ENCODE peak calls at places on chromosomes 2 and 18, in seven cellular contexts. One of them, this sample, is unnamed.

GRCh38 chr2:26940001-26940400 is 30.4 kb upstream of the MAPRE3 start:
- DNase-seq in caudate nucleus: no peak
- DNase-seq in progenitor cell of endocrine pancreas: no peak
- DNase-seq in amniotic stem cell: no peak
- DNase-seq in SK-N-SH: no peak
- DNase-seq in fibroblast of the aortic adventitia: no peak
- DNase-seq in activated CD4-positive, alpha-beta T cell treated with anti-CD3 and anti-CD28 coated beads for 24 hours: no peak
- DNase-seq in this sample: no peak

GRCh38 chr2:43343573-43344304 is 117.3 kb upstream of the ZFP36L2 start:
- DNase-seq in amniotic stem cell: peak
- DNase-seq in fibroblast of the aortic adventitia: peak
- DNase-seq in activated CD4-positive, alpha-beta T cell treated with anti-CD3 and anti-CD28 coated beads for 24 hours: no peak
- DNase-seq in SK-N-SH: no peak
- DNase-seq in progenitor cell of endocrine pancreas: no peak
- DNase-seq in caudate nucleus: no peak
- DNase-seq in this sample: no peak

GRCh38 chr2:54673501-54673998 is 49.9 kb upstream of the EML6 start:
- DNase-seq in SK-N-SH: no peak
- DNase-seq in amniotic stem cell: no peak
- DNase-seq in caudate nucleus: no peak
- DNase-seq in activated CD4-positive, alpha-beta T cell treated with anti-CD3 and anti-CD28 coated beads for 24 hours: no peak
- DNase-seq in progenitor cell of endocrine pancreas: no peak
- DNase-seq in fibroblast of the aortic adventitia: peak
- DNase-seq in this sample: peak

GRCh38 chr18:76231402-76231801 is 263.6 kb downstream of the ZNF516 start:
- DNase-seq in progenitor cell of endocrine pancreas: no peak
- DNase-seq in amniotic stem cell: no peak
- DNase-seq in caudate nucleus: no peak
- DNase-seq in SK-N-SH: no peak
- DNase-seq in fibroblast of the aortic adventitia: no peak
- DNase-seq in activated CD4-positive, alpha-beta T cell treated with anti-CD3 and anti-CD28 coated beads for 24 hours: no peak
- DNase-seq in this sample: no peak

GRCh38 chr18:48514786-48515185 is 24.0 kb upstream of the CTIF start:
- DNase-seq in caudate nucleus: peak
- DNase-seq in SK-N-SH: no peak
- DNase-seq in activated CD4-positive, alpha-beta T cell treated with anti-CD3 and anti-CD28 coated beads for 24 hours: no peak
- DNase-seq in amniotic stem cell: no peak
- DNase-seq in progenitor cell of endocrine pancreas: no peak
- DNase-seq in fibroblast of the aortic adventitia: no peak
- DNase-seq in this sample: no peak

GRCh38 chr2:217277646-217278048 is 417.8 kb upstream of the TNP1 start:
- DNase-seq in SK-N-SH: no peak
- DNase-seq in fibroblast of the aortic adventitia: peak
- DNase-seq in progenitor cell of endocrine pancreas: no peak
- DNase-seq in caudate nucleus: peak
- DNase-seq in amniotic stem cell: peak
- DNase-seq in activated CD4-positive, alpha-beta T cell treated with anti-CD3 and anti-CD28 coated beads for 24 hours: no peak
- DNase-seq in this sample: no peak

GRCh38 chr2:235449568-235449967 is 44.3 kb upstream of the AGAP1 start:
- DNase-seq in SK-N-SH: no peak
- DNase-seq in amniotic stem cell: no peak
- DNase-seq in fibroblast of the aortic adventitia: no peak
- DNase-seq in activated CD4-positive, alpha-beta T cell treated with anti-CD3 and anti-CD28 coated beads for 24 hours: no peak
- DNase-seq in progenitor cell of endocrine pancreas: no peak
- DNase-seq in caudate nucleus: no peak
- DNase-seq in this sample: no peak

GRCh38 chr2:42880738-42881525 is 88.5 kb upstream of the HAAO start:
- DNase-seq in SK-N-SH: no peak
- DNase-seq in activated CD4-positive, alpha-beta T cell treated with anti-CD3 and anti-CD28 coated beads for 24 hours: no peak
- DNase-seq in caudate nucleus: no peak
- DNase-seq in progenitor cell of endocrine pancreas: no peak
- DNase-seq in fibroblast of the aortic adventitia: no peak
- DNase-seq in amniotic stem cell: no peak
- DNase-seq in this sample: no peak

GRCh38 chr2:62706721-62707516 is 1.4 kb downstream of the EHBP1 start:
- DNase-seq in activated CD4-positive, alpha-beta T cell treated with anti-CD3 and anti-CD28 coated beads for 24 hours: no peak
- DNase-seq in fibroblast of the aortic adventitia: peak
- DNase-seq in SK-N-SH: no peak
- DNase-seq in caudate nucleus: no peak
- DNase-seq in progenitor cell of endocrine pancreas: no peak
- DNase-seq in amniotic stem cell: no peak
- DNase-seq in this sample: no peak

GRCh38 chr2:138066139-138066806 is 102.0 kb downstream of the HNMT start:
- DNase-seq in SK-N-SH: no peak
- DNase-seq in progenitor cell of endocrine pancreas: no peak
- DNase-seq in caudate nucleus: no peak
- DNase-seq in fibroblast of the aortic adventitia: no peak
- DNase-seq in amniotic stem cell: no peak
- DNase-seq in activated CD4-positive, alpha-beta T cell treated with anti-CD3 and anti-CD28 coated beads for 24 hours: no peak
- DNase-seq in this sample: no peak

GRCh38 chr18:21486905-21487437 is 113.5 kb downstream of the ESCO1 start:
- DNase-seq in amniotic stem cell: no peak
- DNase-seq in progenitor cell of endocrine pancreas: no peak
- DNase-seq in activated CD4-positive, alpha-beta T cell treated with anti-CD3 and anti-CD28 coated beads for 24 hours: no peak
- DNase-seq in fibroblast of the aortic adventitia: no peak
- DNase-seq in SK-N-SH: no peak
- DNase-seq in caudate nucleus: no peak
- DNase-seq in this sample: no peak

GRCh38 chr2:128607981-128608506 is 289.4 kb upstream of the HS6ST1 start:
- DNase-seq in amniotic stem cell: no peak
- DNase-seq in caudate nucleus: peak
- DNase-seq in fibroblast of the aortic adventitia: no peak
- DNase-seq in activated CD4-positive, alpha-beta T cell treated with anti-CD3 and anti-CD28 coated beads for 24 hours: no peak
- DNase-seq in SK-N-SH: peak
- DNase-seq in progenitor cell of endocrine pancreas: no peak
- DNase-seq in this sample: no peak

GRCh38 chr2:197969391-197969893 is 165.0 kb downstream of the PLCL1 start:
- DNase-seq in activated CD4-positive, alpha-beta T cell treated with anti-CD3 and anti-CD28 coated beads for 24 hours: no peak
- DNase-seq in caudate nucleus: no peak
- DNase-seq in amniotic stem cell: no peak
- DNase-seq in fibroblast of the aortic adventitia: peak
- DNase-seq in progenitor cell of endocrine pancreas: no peak
- DNase-seq in SK-N-SH: no peak
- DNase-seq in this sample: no peak

GRCh38 chr2:157835425-157835824 is 40.7 kb downstream of the ACVR1 start:
- DNase-seq in SK-N-SH: no peak
- DNase-seq in amniotic stem cell: no peak
- DNase-seq in progenitor cell of endocrine pancreas: no peak
- DNase-seq in fibroblast of the aortic adventitia: no peak
- DNase-seq in caudate nucleus: no peak
- DNase-seq in activated CD4-positive, alpha-beta T cell treated with anti-CD3 and anti-CD28 coated beads for 24 hours: no peak
- DNase-seq in this sample: no peak

GRCh38 chr2:236298924-236299475 is 34.8 kb upstream of the ASB18 start:
- DNase-seq in caudate nucleus: peak
- DNase-seq in SK-N-SH: no peak
- DNase-seq in progenitor cell of endocrine pancreas: no peak
- DNase-seq in activated CD4-positive, alpha-beta T cell treated with anti-CD3 and anti-CD28 coated beads for 24 hours: no peak
- DNase-seq in amniotic stem cell: no peak
- DNase-seq in fibroblast of the aortic adventitia: no peak
- DNase-seq in this sample: no peak

GRCh38 chr18:9737814-9738160 is 29.7 kb downstream of the RAB31 start:
- DNase-seq in amniotic stem cell: no peak
- DNase-seq in activated CD4-positive, alpha-beta T cell treated with anti-CD3 and anti-CD28 coated beads for 24 hours: no peak
- DNase-seq in SK-N-SH: peak
- DNase-seq in progenitor cell of endocrine pancreas: no peak
- DNase-seq in fibroblast of the aortic adventitia: no peak
- DNase-seq in caudate nucleus: peak
- DNase-seq in this sample: no peak

GRCh38 chr18:42781298-42781815 is 334.1 kb downstream of the RIT2 start:
- DNase-seq in caudate nucleus: no peak
- DNase-seq in activated CD4-positive, alpha-beta T cell treated with anti-CD3 and anti-CD28 coated beads for 24 hours: no peak
- DNase-seq in SK-N-SH: no peak
- DNase-seq in amniotic stem cell: no peak
- DNase-seq in fibroblast of the aortic adventitia: no peak
- DNase-seq in progenitor cell of endocrine pancreas: no peak
- DNase-seq in this sample: no peak

This sample was measured in stimulated activated CD8-positive, alpha-beta memory T cell treated with anti-CD3 and anti-CD28 coated beads, Interleukin-2, amount 100 ng/mL, for 48 hours.